ENCODE peak calls at places on chromosomes 7 and 10, in ten cellular contexts. One of them, this sample, is unnamed. For H3K9me3 and H3K4me1, the result is how much of the 10 kb centered on the place peaks cover.

GRCh38 chr10:12184165-12184564 is 11.5 kb downstream of the NUDT5 start:
- DNase-seq in Panc1: no peak
- DNase-seq in HCT116: no peak
- DNase-seq in sigmoid colon: no peak
- DNase-seq in SK-N-SH: no peak
- DNase-seq in breast epithelium: no peak
- DNase-seq in spleen: no peak
- DNase-seq in stomach: no peak
- DNase-seq in transverse colon: no peak
- DNase-seq in HepG2: no peak
- DNase-seq in this sample: no peak

GRCh38 chr10:120735773-120736371 is 115.3 kb upstream of the WDR11 start:
- DNase-seq in Panc1: no peak
- DNase-seq in HCT116: peak
- DNase-seq in sigmoid colon: no peak
- DNase-seq in SK-N-SH: peak
- DNase-seq in breast epithelium: no peak
- DNase-seq in spleen: no peak
- DNase-seq in stomach: no peak
- DNase-seq in transverse colon: no peak
- DNase-seq in HepG2: peak
- DNase-seq in this sample: no peak

GRCh38 chr7:89104748-89105685 is 309.5 kb upstream of the TEX47 start:
- DNase-seq in Panc1: no peak
- DNase-seq in HCT116: no peak
- DNase-seq in sigmoid colon: no peak
- DNase-seq in SK-N-SH: no peak
- DNase-seq in breast epithelium: no peak
- DNase-seq in spleen: no peak
- DNase-seq in stomach: no peak
- DNase-seq in transverse colon: no peak
- DNase-seq in HepG2: no peak
- DNase-seq in this sample: no peak

GRCh38 chr10:130301026-130301892 is 165.1 kb downstream of the GLRX3 start:
- DNase-seq in Panc1: no peak
- DNase-seq in HCT116: no peak
- DNase-seq in sigmoid colon: no peak
- DNase-seq in SK-N-SH: no peak
- DNase-seq in breast epithelium: no peak
- DNase-seq in spleen: peak
- DNase-seq in stomach: no peak
- DNase-seq in transverse colon: no peak
- DNase-seq in HepG2: no peak
- DNase-seq in this sample: no peak

GRCh38 chr10:125216309-125216708 is 55.9 kb upstream of the CTBP2 start:
- DNase-seq in Panc1: no peak
- DNase-seq in HCT116: no peak
- DNase-seq in sigmoid colon: no peak
- DNase-seq in SK-N-SH: no peak
- DNase-seq in breast epithelium: no peak
- DNase-seq in spleen: no peak
- DNase-seq in stomach: no peak
- DNase-seq in transverse colon: no peak
- DNase-seq in HepG2: no peak
- DNase-seq in this sample: no peak

GRCh38 chr7:85796956-85797355 is 610.1 kb upstream of the SEMA3D start:
- DNase-seq in Panc1: no peak
- DNase-seq in HCT116: no peak
- DNase-seq in sigmoid colon: no peak
- DNase-seq in SK-N-SH: no peak
- DNase-seq in breast epithelium: no peak
- DNase-seq in spleen: no peak
- DNase-seq in stomach: no peak
- DNase-seq in transverse colon: no peak
- DNase-seq in HepG2: no peak
- DNase-seq in this sample: no peak

GRCh38 chr7:30754315-30754877 is 2.5 kb downstream of the INMT start:
- DNase-seq in Panc1: no peak
- DNase-seq in HCT116: no peak
- DNase-seq in sigmoid colon: no peak
- DNase-seq in SK-N-SH: no peak
- DNase-seq in breast epithelium: no peak
- DNase-seq in spleen: no peak
- DNase-seq in stomach: no peak
- DNase-seq in transverse colon: no peak
- DNase-seq in HepG2: no peak
- DNase-seq in this sample: no peak

GRCh38 chr10:93718937-93719725 is 16.7 kb upstream of the FRA10AC1 start:
- DNase-seq in Panc1: no peak
- DNase-seq in HCT116: no peak
- DNase-seq in sigmoid colon: no peak
- DNase-seq in SK-N-SH: no peak
- DNase-seq in breast epithelium: no peak
- DNase-seq in spleen: peak
- DNase-seq in stomach: no peak
- DNase-seq in transverse colon: no peak
- DNase-seq in HepG2: no peak
- DNase-seq in this sample: no peak

GRCh38 chr7:54831046-54831643 is 72.1 kb upstream of the SEC61G start:
- DNase-seq in Panc1: no peak
- DNase-seq in HCT116: peak
- DNase-seq in sigmoid colon: no peak
- DNase-seq in SK-N-SH: no peak
- DNase-seq in breast epithelium: no peak
- DNase-seq in spleen: no peak
- DNase-seq in stomach: no peak
- DNase-seq in transverse colon: no peak
- DNase-seq in HepG2: no peak
- DNase-seq in this sample: no peak

GRCh38 chr10:63702107-63702506 is 180.9 kb downstream of the REEP3 start:
- DNase-seq in Panc1: no peak
- DNase-seq in HCT116: no peak
- DNase-seq in sigmoid colon: no peak
- DNase-seq in SK-N-SH: no peak
- DNase-seq in breast epithelium: no peak
- DNase-seq in spleen: no peak
- DNase-seq in stomach: no peak
- DNase-seq in transverse colon: no peak
- DNase-seq in HepG2: no peak
- DNase-seq in this sample: no peak

GRCh38 chr10:113059001-113059780 is 109.1 kb downstream of the TCF7L2 start:
- DNase-seq in Panc1: no peak
- DNase-seq in HCT116: no peak
- DNase-seq in sigmoid colon: peak
- DNase-seq in SK-N-SH: peak
- DNase-seq in breast epithelium: no peak
- DNase-seq in spleen: no peak
- DNase-seq in stomach: no peak
- DNase-seq in transverse colon: no peak
- DNase-seq in HepG2: peak
- DNase-seq in this sample: no peak

GRCh38 chr10:86439544-86439943 is 72.9 kb upstream of the GRID1 start:
- DNase-seq in Panc1: no peak
- DNase-seq in HCT116: no peak
- DNase-seq in sigmoid colon: peak
- DNase-seq in SK-N-SH: no peak
- DNase-seq in breast epithelium: peak
- DNase-seq in spleen: no peak
- DNase-seq in stomach: peak
- DNase-seq in transverse colon: peak
- DNase-seq in HepG2: peak
- DNase-seq in this sample: no peak

GRCh38 chr10:104472957-104473745 is 119.5 kb downstream of the CFAP58 start:
- DNase-seq in Panc1: no peak
- DNase-seq in HCT116: no peak
- DNase-seq in sigmoid colon: no peak
- DNase-seq in SK-N-SH: no peak
- DNase-seq in breast epithelium: no peak
- DNase-seq in spleen: no peak
- DNase-seq in stomach: peak
- DNase-seq in transverse colon: no peak
- DNase-seq in HepG2: no peak
- DNase-seq in this sample: no peak

GRCh38 chr10:38741226-38741625 is 647.1 kb downstream of the ZNF37A start:
- DNase-seq in Panc1: no peak
- DNase-seq in HCT116: no peak
- DNase-seq in sigmoid colon: no peak
- DNase-seq in SK-N-SH: no peak
- DNase-seq in breast epithelium: no peak
- DNase-seq in spleen: no peak
- DNase-seq in stomach: no peak
- DNase-seq in transverse colon: no peak
- DNase-seq in HepG2: no peak
- DNase-seq in this sample: no peak
- H3K9me3 ChIP-seq in Panc1: under half
- H3K9me3 ChIP-seq in HCT116: under half
- H3K9me3 ChIP-seq in sigmoid colon: under half
- H3K9me3 ChIP-seq in SK-N-SH: under half
- H3K9me3 ChIP-seq in breast epithelium: under half
- H3K9me3 ChIP-seq in spleen: under half
- H3K9me3 ChIP-seq in stomach: under half
- H3K9me3 ChIP-seq in transverse colon: under half
- H3K9me3 ChIP-seq in HepG2: half or more
- H3K9me3 ChIP-seq in this sample: under half

GRCh38 chr7:4113271-4113670 is 568.8 kb upstream of the FOXK1 start:
- DNase-seq in Panc1: no peak
- DNase-seq in HCT116: no peak
- DNase-seq in sigmoid colon: peak
- DNase-seq in SK-N-SH: no peak
- DNase-seq in breast epithelium: no peak
- DNase-seq in spleen: peak
- DNase-seq in stomach: no peak
- DNase-seq in transverse colon: no peak
- DNase-seq in HepG2: no peak
- DNase-seq in this sample: no peak

GRCh38 chr7:4110438-4110837 is 571.7 kb upstream of the FOXK1 start:
- DNase-seq in Panc1: no peak
- DNase-seq in HCT116: no peak
- DNase-seq in sigmoid colon: no peak
- DNase-seq in SK-N-SH: no peak
- DNase-seq in breast epithelium: no peak
- DNase-seq in spleen: peak
- DNase-seq in stomach: no peak
- DNase-seq in transverse colon: no peak
- DNase-seq in HepG2: no peak
- DNase-seq in this sample: no peak

GRCh38 chr7:4109481-4110110 is 572.5 kb upstream of the FOXK1 start:
- DNase-seq in Panc1: no peak
- DNase-seq in HCT116: no peak
- DNase-seq in sigmoid colon: no peak
- DNase-seq in SK-N-SH: no peak
- DNase-seq in breast epithelium: no peak
- DNase-seq in spleen: peak
- DNase-seq in stomach: no peak
- DNase-seq in transverse colon: no peak
- DNase-seq in HepG2: no peak
- DNase-seq in this sample: no peak

GRCh38 chr7:4108951-4109350 is 573.1 kb upstream of the FOXK1 start:
- DNase-seq in Panc1: no peak
- DNase-seq in HCT116: no peak
- DNase-seq in sigmoid colon: no peak
- DNase-seq in SK-N-SH: no peak
- DNase-seq in breast epithelium: no peak
- DNase-seq in spleen: peak
- DNase-seq in stomach: no peak
- DNase-seq in transverse colon: no peak
- DNase-seq in HepG2: no peak
- DNase-seq in this sample: no peak

GRCh38 chr7:4111166-4111565 is 570.9 kb upstream of the FOXK1 start:
- DNase-seq in Panc1: no peak
- DNase-seq in HCT116: no peak
- DNase-seq in sigmoid colon: no peak
- DNase-seq in SK-N-SH: no peak
- DNase-seq in breast epithelium: no peak
- DNase-seq in spleen: no peak
- DNase-seq in stomach: no peak
- DNase-seq in transverse colon: no peak
- DNase-seq in HepG2: no peak
- DNase-seq in this sample: no peak
- TF ChIP-seq POLR2AphosphoS5 in Panc1: no peak
- TF ChIP-seq POLR2AphosphoS5 in HCT116: no peak
- TF ChIP-seq POLR2AphosphoS5 in sigmoid colon: no peak
- TF ChIP-seq POLR2AphosphoS5 in SK-N-SH: no peak
- TF ChIP-seq POLR2AphosphoS5 in breast epithelium: no peak
- TF ChIP-seq POLR2AphosphoS5 in spleen: no peak
- TF ChIP-seq POLR2AphosphoS5 in stomach: no peak
- TF ChIP-seq POLR2AphosphoS5 in transverse colon: no peak
- TF ChIP-seq POLR2AphosphoS5 in HepG2: no peak
- TF ChIP-seq POLR2AphosphoS5 in this sample: no peak

GRCh38 chr10:32109603-32110002 is 53.4 kb upstream of the KIF5B start:
- DNase-seq in Panc1: no peak
- DNase-seq in HCT116: no peak
- DNase-seq in sigmoid colon: no peak
- DNase-seq in SK-N-SH: no peak
- DNase-seq in breast epithelium: no peak
- DNase-seq in spleen: no peak
- DNase-seq in stomach: no peak
- DNase-seq in transverse colon: no peak
- DNase-seq in HepG2: no peak
- DNase-seq in this sample: no peak
- H3K4me1 ChIP-seq in Panc1: under half
- H3K4me1 ChIP-seq in HCT116: under half
- H3K4me1 ChIP-seq in sigmoid colon: under half
- H3K4me1 ChIP-seq in SK-N-SH: under half
- H3K4me1 ChIP-seq in breast epithelium: under half
- H3K4me1 ChIP-seq in spleen: under half
- H3K4me1 ChIP-seq in stomach: under half
- H3K4me1 ChIP-seq in transverse colon: under half
- H3K4me1 ChIP-seq in HepG2: under half
- H3K4me1 ChIP-seq in this sample: under half

GRCh38 chr10:974785-975074 is 13.5 kb upstream of the GTPBP4 start:
- DNase-seq in Panc1: no peak
- DNase-seq in HCT116: no peak
- DNase-seq in sigmoid colon: no peak
- DNase-seq in SK-N-SH: no peak
- DNase-seq in breast epithelium: no peak
- DNase-seq in spleen: no peak
- DNase-seq in stomach: no peak
- DNase-seq in transverse colon: no peak
- DNase-seq in HepG2: no peak
- DNase-seq in this sample: no peak

GRCh38 chr10:976316-976715 is 11.9 kb upstream of the GTPBP4 start:
- DNase-seq in Panc1: no peak
- DNase-seq in HCT116: no peak
- DNase-seq in sigmoid colon: no peak
- DNase-seq in SK-N-SH: no peak
- DNase-seq in breast epithelium: no peak
- DNase-seq in spleen: no peak
- DNase-seq in stomach: no peak
- DNase-seq in transverse colon: no peak
- DNase-seq in HepG2: no peak
- DNase-seq in this sample: no peak

GRCh38 chr10:980468-980867 is 7.8 kb upstream of the GTPBP4 start:
- DNase-seq in Panc1: no peak
- DNase-seq in HCT116: no peak
- DNase-seq in sigmoid colon: no peak
- DNase-seq in SK-N-SH: no peak
- DNase-seq in breast epithelium: no peak
- DNase-seq in spleen: no peak
- DNase-seq in stomach: no peak
- DNase-seq in transverse colon: no peak
- DNase-seq in HepG2: no peak
- DNase-seq in this sample: no peak

GRCh38 chr10:983401-983800 is 4.8 kb upstream of the GTPBP4 start:
- DNase-seq in Panc1: no peak
- DNase-seq in HCT116: no peak
- DNase-seq in sigmoid colon: no peak
- DNase-seq in SK-N-SH: no peak
- DNase-seq in breast epithelium: no peak
- DNase-seq in spleen: no peak
- DNase-seq in stomach: no peak
- DNase-seq in transverse colon: no peak
- DNase-seq in HepG2: no peak
- DNase-seq in this sample: no peak

GRCh38 chr10:978826-979421 is 9.3 kb upstream of the GTPBP4 start:
- DNase-seq in Panc1: no peak
- DNase-seq in HCT116: no peak
- DNase-seq in sigmoid colon: no peak
- DNase-seq in SK-N-SH: no peak
- DNase-seq in breast epithelium: no peak
- DNase-seq in spleen: no peak
- DNase-seq in stomach: no peak
- DNase-seq in transverse colon: no peak
- DNase-seq in HepG2: no peak
- DNase-seq in this sample: no peak
- H3K9me3 ChIP-seq in Panc1: under half
- H3K9me3 ChIP-seq in HCT116: under half
- H3K9me3 ChIP-seq in sigmoid colon: under half
- H3K9me3 ChIP-seq in SK-N-SH: under half
- H3K9me3 ChIP-seq in breast epithelium: under half
- H3K9me3 ChIP-seq in spleen: under half
- H3K9me3 ChIP-seq in stomach: under half
- H3K9me3 ChIP-seq in transverse colon: under half
- H3K9me3 ChIP-seq in HepG2: under half
- H3K9me3 ChIP-seq in this sample: under half